ENCODE peak calls at places on chromosome 14, in five cellular contexts. R is NCI-H1436, N is left ventricle myocardium superior, X is myocyte, P is ACHN. T is an unnamed sample.

GRCh38 chr14:85531141-85531593 is 1.2 kb downstream of the FLRT2 start:
- DNase-seq in X (peak), P (no peak), N (peak), R (no peak), T (peak)

GRCh38 chr14:102356280-102356679 is 6.4 kb downstream of the CINP start:
- DNase-seq in P (no peak), R (no peak), X (no peak), N (no peak), T (no peak)

GRCh38 chr14:96052541-96053105 is 13.5 kb downstream of the C14orf132 start:
- DNase-seq in P (no peak), R (no peak), X (no peak), N (no peak), T (peak)

GRCh38 chr14:104926619-104927431 is 2.1 kb downstream of the PLD4 start:
- DNase-seq in R (no peak), P (no peak), X (no peak), N (no peak), T (no peak)

GRCh38 chr14:65222434-65222833 is 120.1 kb upstream of the MAX start:
- DNase-seq in X (peak), P (peak), N (peak), R (peak), T (peak)

GRCh38 chr14:92850492-92850891 is 56.4 kb downstream of the GOLGA5 start:
- DNase-seq in R (no peak), X (peak), P (no peak), N (no peak), T (peak)

GRCh38 chr14:100246809-100247428 is 8.0 kb downstream of the YY1 start:
- DNase-seq in P (peak), R (peak), N (no peak), X (peak), T (peak)

GRCh38 chr14:81435578-81436295 is 35.6 kb upstream of the STON2 start:
- DNase-seq in P (peak), N (peak), R (peak), X (peak), T (no peak)

GRCh38 chr14:26132061-26132460 is 465.8 kb downstream of the NOVA1 start:
- DNase-seq in R (no peak), P (no peak), N (no peak), X (no peak), T (peak)

GRCh38 chr14:94570002-94570400 is 8.8 kb downstream of the SERPINA4 start:
- DNase-seq in X (no peak), R (no peak), P (no peak), N (no peak), T (no peak)

GRCh38 chr14:76408877-76409276 is 32.9 kb downstream of the ESRRB start:
- DNase-seq in N (no peak), P (no peak), R (no peak), X (no peak), T (no peak)

GRCh38 chr14:51652168-51653095 is 722 bp downstream of the FRMD6 start:
- DNase-seq in X (peak), N (no peak), P (peak), R (no peak), T (no peak)

GRCh38 chr14:103445783-103446182 is 60.6 kb downstream of the MARK3 start:
- DNase-seq in R (no peak), X (peak), P (no peak), N (no peak), T (no peak)

GRCh38 chr14:66082009-66082408 is 404.2 kb upstream of the CCDC196 start:
- DNase-seq in P (no peak), R (no peak), X (no peak), N (no peak), T (peak)

GRCh38 chr14:50666772-50667490 is 1.2 kb downstream of the SAV1 start:
- DNase-seq in R (no peak), P (no peak), N (no peak), X (peak), T (peak)

GRCh38 chr14:100062602-100063001 is 2.6 kb upstream of the EVL start:
- DNase-seq in P (no peak), N (no peak), X (no peak), R (no peak), T (no peak)

GRCh38 chr14:102095231-102095870 is 8.5 kb upstream of the HSP90AA1 start:
- DNase-seq in X (no peak), R (no peak), P (no peak), N (no peak), T (peak)

T was measured in fibroblast of mammary gland.